ENCODE peak calls at places on chromosomes 7 and 10, in seven cellular contexts. A is Caco-2, U is fibroblast of pulmonary artery, X is WTC11, R is type B pancreatic cell, H is right lobe of liver, C is neural progenitor cell. Q is an unnamed sample.

GRCh38 chr10:83373659-83374058 is 765.6 kb upstream of the GHITM start:
- DNase-seq in A (no peak), U (peak), X (peak), R (no peak), H (no peak), C (peak), Q (no peak)

GRCh38 chr10:101839421-101840063 is 4.1 kb downstream of the KCNIP2 start:
- DNase-seq in A (no peak), U (peak), X (peak), R (no peak), H (peak), C (peak), Q (no peak)

GRCh38 chr7:147413243-147413642 is 1177.3 kb upstream of the C7orf33 start:
- DNase-seq in A (no peak), U (no peak), X (no peak), R (no peak), H (no peak), C (no peak), Q (no peak)

GRCh38 chr7:64997927-64998391 is 7.1 kb upstream of the ZNF117 start:
- DNase-seq in A (no peak), U (no peak), X (peak), R (no peak), H (no peak), C (no peak), Q (no peak)

GRCh38 chr10:73814896-73815718 is 3.7 kb upstream of the NDST2 start:
- DNase-seq in A (no peak), U (peak), X (peak), R (no peak), H (no peak), C (peak), Q (no peak)

GRCh38 chr7:154985230-154985629 is 17.7 kb downstream of the PAXIP1 start:
- DNase-seq in A (no peak), U (no peak), X (no peak), R (no peak), H (no peak), C (no peak), Q (no peak)

GRCh38 chr10:32379314-32379949 is 32.5 kb upstream of the EPC1 start:
- DNase-seq in A (no peak), U (peak), X (no peak), R (no peak), H (no peak), C (peak), Q (no peak)

GRCh38 chr10:121243899-121244241 is 354.4 kb downstream of the FGFR2 start:
- DNase-seq in A (no peak), U (no peak), X (no peak), R (no peak), H (no peak), C (no peak), Q (no peak)

GRCh38 chr10:79308016-79308415 is 39.3 kb upstream of the PPIF start:
- DNase-seq in A (no peak), U (no peak), X (no peak), R (no peak), H (peak), C (no peak), Q (no peak)

GRCh38 chr7:107079212-107079940 is 34.9 kb downstream of the PRKAR2B start:
- DNase-seq in A (no peak), U (peak), X (no peak), R (no peak), H (no peak), C (no peak), Q (no peak)

GRCh38 chr7:131620673-131621609 is 64.5 kb upstream of the PODXL start:
- DNase-seq in A (peak), U (peak), X (no peak), R (no peak), H (no peak), C (peak), Q (no peak)

GRCh38 chr10:80459047-80459865 is 5.1 kb downstream of the TSPAN14 start:
- DNase-seq in A (no peak), U (peak), X (peak), R (no peak), H (peak), C (peak), Q (no peak)
- TF ChIP-seq CTCF in A (no peak), U (no peak), X (no peak), R (no peak), H (no peak), C (peak), Q (no peak)

DNA sequence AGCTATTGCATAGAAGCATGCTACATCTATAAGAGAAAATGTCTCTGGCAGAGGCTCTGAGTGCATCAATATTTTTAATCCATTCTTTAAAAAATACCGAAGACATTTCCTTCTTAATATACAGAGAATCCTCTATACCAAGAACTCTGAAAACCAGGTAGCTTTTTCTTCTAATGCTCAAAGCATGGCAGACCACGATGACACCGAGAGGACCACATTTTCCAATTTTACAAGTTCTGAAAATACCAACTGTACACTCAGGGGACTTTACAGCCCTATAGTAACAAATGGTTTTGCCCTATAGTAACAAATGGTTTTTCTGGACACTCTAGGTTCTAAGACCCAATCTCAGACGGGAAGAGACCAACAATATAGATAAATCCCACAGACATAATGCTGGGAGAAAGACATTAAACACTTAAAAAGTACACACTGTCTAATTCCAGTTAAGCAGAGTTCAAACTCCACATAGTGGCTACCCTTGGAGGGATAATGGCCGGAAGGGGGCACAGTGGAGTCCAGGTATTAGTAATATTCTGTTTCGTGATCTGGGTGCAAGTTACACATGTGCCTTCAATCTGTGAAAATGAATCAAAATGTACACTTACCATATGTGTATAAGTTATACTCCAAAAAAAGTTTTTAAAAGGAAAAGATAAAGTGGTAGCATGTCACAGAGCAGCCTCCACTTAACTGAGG is 26.2 kb downstream of the CCDC6 start:
- DNase-seq in A (no peak), U (no peak), X (no peak), R (no peak), H (no peak), C (no peak), Q (no peak)
- TF ChIP-seq CTCF in A (peak), U (no peak), X (no peak), R (no peak), H (no peak), C (no peak), Q (no peak)

DNA sequence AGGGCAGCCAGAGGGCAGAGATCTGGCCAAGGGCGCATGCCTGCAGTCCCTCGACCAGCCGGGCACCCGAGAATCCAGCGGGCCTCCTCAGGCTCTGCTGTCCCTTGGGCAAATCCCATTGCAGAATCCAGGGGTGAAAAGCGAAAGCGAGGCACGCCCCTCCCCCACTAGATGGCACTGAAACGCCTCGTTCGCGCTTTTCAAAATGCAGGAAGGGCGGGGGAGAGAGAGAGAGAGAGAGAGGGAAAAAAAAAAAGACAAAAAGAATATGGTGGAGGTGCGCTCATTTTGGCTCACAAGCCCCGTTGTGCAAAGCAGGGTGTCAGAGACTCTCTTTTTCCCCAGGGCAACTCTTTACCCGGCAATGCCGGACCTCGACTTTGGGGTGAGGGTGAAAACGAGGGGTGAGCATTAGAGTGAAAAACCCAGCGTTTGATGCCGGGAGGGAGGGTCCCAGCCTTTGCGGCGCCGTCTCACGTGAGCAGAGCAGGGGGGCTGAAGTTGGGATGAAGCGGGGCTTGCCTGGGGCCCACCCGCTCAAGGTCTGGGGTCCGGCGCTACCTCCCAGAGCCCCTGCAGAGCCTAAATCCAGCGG is 2.5 kb upstream of the TMEM178B start:
- DNase-seq in A (peak), U (no peak), X (peak), R (no peak), H (no peak), C (peak), Q (peak)
- TF ChIP-seq CTCF in A (peak), U (no peak), X (peak), R (peak), H (no peak), C (peak), Q (peak)

DNA sequence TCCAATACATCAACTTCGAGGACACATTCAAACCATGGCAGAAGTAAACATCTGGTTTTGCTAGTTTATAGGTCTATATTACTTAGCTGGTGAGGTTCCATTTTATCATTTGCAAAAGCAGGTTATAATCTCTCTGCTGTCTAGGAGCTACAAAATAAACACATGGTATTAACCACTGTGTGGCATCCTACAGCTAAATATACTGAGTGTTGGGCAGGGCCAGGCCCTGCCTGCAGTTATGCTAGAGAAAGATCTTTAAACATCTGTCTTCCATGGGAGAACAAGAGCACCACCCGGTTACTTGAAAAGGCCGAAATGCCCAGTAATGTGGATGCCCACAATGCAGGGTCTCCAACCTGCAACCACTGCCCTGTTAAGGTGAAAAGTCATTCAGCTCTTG is 20.6 kb upstream of the FKBP9 start:
- DNase-seq in A (no peak), U (no peak), X (no peak), R (no peak), H (no peak), C (no peak), Q (no peak)
- TF ChIP-seq CTCF in A (no peak), U (no peak), X (no peak), R (no peak), H (no peak), C (no peak), Q (no peak)

GRCh38 chr10:106576534-106576933 is 588.0 kb downstream of the SORCS1 start:
- DNase-seq in A (no peak), U (no peak), X (no peak), R (no peak), H (no peak), C (no peak), Q (no peak)

GRCh38 chr10:106567629-106568028 is 596.9 kb downstream of the SORCS1 start:
- DNase-seq in A (no peak), U (no peak), X (no peak), R (no peak), H (no peak), C (no peak), Q (no peak)

GRCh38 chr10:106566871-106567270 is 597.6 kb downstream of the SORCS1 start:
- DNase-seq in A (no peak), U (peak), X (no peak), R (no peak), H (no peak), C (no peak), Q (no peak)

GRCh38 chr10:106573106-106573505 is 591.4 kb downstream of the SORCS1 start:
- DNase-seq in A (no peak), U (peak), X (no peak), R (no peak), H (no peak), C (no peak), Q (no peak)

GRCh38 chr10:106571216-106571954 is 593.1 kb downstream of the SORCS1 start:
- DNase-seq in A (no peak), U (peak), X (no peak), R (no peak), H (no peak), C (peak), Q (no peak)
- TF ChIP-seq CTCF in A (no peak), U (peak), X (no peak), R (peak), H (peak), C (peak), Q (peak)

GRCh38 chr7:151339651-151340377 is 1.8 kb upstream of the NUB1 start:
- DNase-seq in A (no peak), U (no peak), X (no peak), R (no peak), H (no peak), C (no peak), Q (no peak)
- TF ChIP-seq CTCF in A (no peak), U (no peak), X (no peak), R (no peak), H (no peak), C (no peak), Q (no peak)

DNA sequence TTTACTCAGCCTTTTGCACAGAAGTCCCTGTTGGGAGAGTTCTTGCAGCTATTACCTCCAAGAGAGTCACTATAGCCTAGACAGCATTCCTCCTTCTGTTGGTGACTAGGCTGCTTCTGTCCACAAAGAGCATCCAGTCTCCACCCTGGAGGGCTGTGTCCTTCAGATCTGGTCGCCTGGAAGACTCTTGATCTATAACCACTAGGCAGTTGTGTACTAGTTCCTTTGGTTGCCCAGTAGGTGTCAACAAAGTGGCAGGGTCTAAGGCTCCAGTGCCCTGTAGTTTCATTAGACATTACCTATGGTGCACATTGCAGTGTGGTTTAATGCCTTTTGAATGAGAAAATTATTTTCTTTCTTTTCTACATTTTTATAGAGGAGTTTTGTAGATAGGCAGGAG is 11.3 kb upstream of the AKR1C2 start:
- DNase-seq in A (peak), U (peak), X (no peak), R (no peak), H (no peak), C (peak), Q (no peak)
- TF ChIP-seq CTCF in A (peak), U (peak), X (no peak), R (no peak), H (peak), C (peak), Q (peak)

DNA sequence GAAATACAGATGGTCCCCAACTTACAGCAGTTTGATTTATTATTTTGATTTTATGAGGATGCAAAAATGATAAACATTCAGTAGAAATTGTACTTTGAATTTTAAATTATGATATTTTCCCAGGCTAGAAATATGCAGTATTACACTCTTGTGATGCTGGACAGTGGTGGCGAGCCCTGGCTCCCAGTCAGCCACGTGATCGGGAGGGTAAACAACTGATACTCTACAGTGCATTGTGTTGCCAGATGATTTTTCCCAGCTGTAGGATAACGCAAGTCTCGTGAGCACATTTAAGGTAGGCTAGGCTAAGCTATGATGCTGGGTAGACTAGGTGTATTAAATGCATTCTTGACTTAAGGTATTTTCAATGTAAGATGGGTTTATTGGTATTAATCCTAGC is 865.2 kb downstream of the SORCS3 start:
- DNase-seq in A (no peak), U (no peak), X (no peak), R (no peak), H (no peak), C (no peak), Q (no peak)
- TF ChIP-seq CTCF in A (no peak), U (no peak), X (no peak), R (no peak), H (no peak), C (no peak), Q (no peak)

GRCh38 chr7:81956520-81956919 is 186.7 kb upstream of the HGF start:
- DNase-seq in A (peak), U (peak), X (no peak), R (no peak), H (no peak), C (peak), Q (no peak)
- TF ChIP-seq CTCF in A (peak), U (peak), X (peak), R (peak), H (peak), C (peak), Q (peak)